ENCODE peak calls at places on chromosome X, in four cellular contexts. B is RWPE1, D is fibroblast of lung, V is endothelial cell. U is an unnamed sample.

GRCh38 chrX:3968749-3969148 is 255.3 kb upstream of the PRKX start:
- DNase-seq in B (no peak), D (no peak), V (no peak), U (no peak)

GRCh38 chrX:1537031-1537715 is at the start of gene P2RY8:
- DNase-seq in B (no peak), D (no peak), V (no peak), U (no peak)

GRCh38 chrX:49066278-49066677 is 7.5 kb downstream of the CCDC120 start:
- DNase-seq in B (no peak), D (no peak), V (no peak), U (no peak)

GRCh38 chrX:109735241-109735744 is 2.2 kb upstream of the ACSL4 start:
- DNase-seq in B (no peak), D (no peak), V (no peak), U (no peak)

GRCh38 chrX:19065535-19065934 is 56.7 kb downstream of the ADGRG2 start:
- DNase-seq in B (no peak), D (no peak), V (no peak), U (no peak)

GRCh38 chrX:41982966-41983365 is 59.6 kb upstream of the CASK start:
- DNase-seq in B (no peak), D (no peak), V (no peak), U (no peak)

GRCh38 chrX:19544693-19545305 is 29.5 kb upstream of the MAP3K15 start:
- DNase-seq in B (peak), D (peak), V (peak), U (peak)

GRCh38 chrX:24231169-24231568 is 81.6 kb downstream of the ZFX start:
- DNase-seq in B (peak), D (peak), V (no peak), U (no peak)

GRCh38 chrX:48514126-48514806 is 5.5 kb downstream of the PORCN start:
- DNase-seq in B (no peak), D (no peak), V (no peak), U (no peak)

GRCh38 chrX:155231163-155231562 is 14.9 kb downstream of the VBP1 start:
- DNase-seq in B (no peak), D (no peak), V (no peak), U (no peak)

GRCh38 chrX:13092455-13092941 is 48.1 kb upstream of the FAM9C start:
- DNase-seq in B (no peak), D (no peak), V (no peak), U (no peak)

GRCh38 chrX:42803320-42803719 is 25.4 kb upstream of the PPP1R2C start:
- DNase-seq in B (peak), D (peak), V (no peak), U (no peak)

GRCh38 chrX:18887177-18887820 is 96.6 kb downstream of the PHKA2 start:
- DNase-seq in B (no peak), D (peak), V (no peak), U (no peak)

GRCh38 chrX:94400488-94400887 is 726.5 kb downstream of the FAM133A start:
- DNase-seq in B (peak), D (no peak), V (no peak), U (no peak)

GRCh38 chrX:46325312-46325877 is 219.8 kb downstream of the ZNF674 start:
- DNase-seq in B (peak), D (peak), V (no peak), U (no peak)

GRCh38 chrX:130106071-130106470 is 4.2 kb downstream of the ELF4 start:
- DNase-seq in B (no peak), D (no peak), V (no peak), U (no peak)

GRCh38 chrX:64204252-64204651 is 1.3 kb downstream of the AMER1 start:
- DNase-seq in B (no peak), D (peak), V (no peak), U (peak)

GRCh38 chrX:154444001-154444754 is at the start of gene FAM50A:
- DNase-seq in B (no peak), D (peak), V (peak), U (peak)

GRCh38 chrX:69096963-69097362 is 68.3 kb downstream of the PJA1 start:
- DNase-seq in B (no peak), D (no peak), V (no peak), U (no peak)

GRCh38 chrX:10045327-10046000 is 78.3 kb downstream of the CLDN34 start:
- DNase-seq in B (no peak), D (peak), V (no peak), U (no peak)

GRCh38 chrX:123731258-123731986 is 1.4 kb downstream of the THOC2 start:
- DNase-seq in B (peak), D (peak), V (no peak), U (no peak)

GRCh38 chrX:43646800-43647199 is 9.3 kb upstream of the MAOA start:
- DNase-seq in B (no peak), D (no peak), V (no peak), U (no peak)

GRCh38 chrX:74980802-74981201 is 55.5 kb upstream of the NEXMIF start:
- DNase-seq in B (no peak), D (no peak), V (no peak), U (no peak)

GRCh38 chrX:17072726-17073125 is 126.3 kb downstream of the REPS2 start:
- DNase-seq in B (no peak), D (no peak), V (no peak), U (no peak)

GRCh38 chrX:150219374-150220185 is 143.5 kb upstream of the MAMLD1 start:
- DNase-seq in B (no peak), D (peak), V (no peak), U (no peak)

GRCh38 chrX:48703642-48704481 is 7.3 kb downstream of the SUV39H1 start:
- DNase-seq in B (peak), D (peak), V (no peak), U (no peak)

GRCh38 chrX:65697173-65697572 is 29.7 kb downstream of the MSN start:
- DNase-seq in B (no peak), D (peak), V (no peak), U (no peak)

GRCh38 chrX:11899091-11899490 is 141.1 kb downstream of the MSL3 start:
- DNase-seq in B (peak), D (peak), V (no peak), U (no peak)

GRCh38 chrX:49053223-49054072 is 5.4 kb upstream of the CCDC120 start:
- DNase-seq in B (no peak), D (peak), V (peak), U (peak)

GRCh38 chrX:44223150-44223549 is 120.3 kb downstream of the EFHC2 start:
- DNase-seq in B (peak), D (peak), V (no peak), U (no peak)

GRCh38 chrX:38627683-38628082 is 66.3 kb downstream of the TSPAN7 start:
- DNase-seq in B (peak), D (peak), V (peak), U (no peak)

GRCh38 chrX:57929373-57929772 is 19.1 kb upstream of the ZXDA start:
- DNase-seq in B (no peak), D (peak), V (no peak), U (no peak)

GRCh38 chrX:81259714-81260395 is 58.0 kb downstream of the SH3BGRL start:
- DNase-seq in B (peak), D (peak), V (no peak), U (no peak)

GRCh38 chrX:135425026-135425425 is 3.3 kb downstream of the SMIM10L2A start:
- DNase-seq in B (no peak), D (no peak), V (no peak), U (no peak)

GRCh38 chrX:108156934-108157466 is 65.4 kb downstream of the ATG4A start:
- DNase-seq in B (no peak), D (no peak), V (no peak), U (no peak)
- TF ChIP-seq CTCF in B (no peak), D (no peak), V (no peak), U (no peak)

DNA sequence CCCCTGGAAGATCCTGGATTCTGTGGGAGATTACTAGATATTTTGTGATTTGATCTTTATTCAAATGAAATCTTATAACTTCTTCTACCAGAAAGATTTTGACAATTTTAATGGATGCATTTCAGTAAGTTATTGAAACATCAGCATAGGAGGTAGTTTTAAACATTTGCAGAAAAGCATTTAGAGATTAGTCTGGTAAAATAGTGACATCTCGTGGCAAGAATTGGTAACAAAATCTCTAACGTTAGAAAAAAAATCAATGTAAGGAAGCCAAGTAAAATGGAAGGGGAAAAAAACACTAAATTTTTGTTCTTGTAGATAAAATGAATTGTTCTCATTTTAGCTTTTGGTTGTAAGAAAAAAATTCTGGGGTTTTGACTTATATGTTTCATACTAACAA is 73.3 kb downstream of the TASL start:
- DNase-seq in B (no peak), D (peak), V (no peak), U (no peak)
- TF ChIP-seq CTCF in B (peak), D (no peak), V (peak), U (peak)

DNA sequence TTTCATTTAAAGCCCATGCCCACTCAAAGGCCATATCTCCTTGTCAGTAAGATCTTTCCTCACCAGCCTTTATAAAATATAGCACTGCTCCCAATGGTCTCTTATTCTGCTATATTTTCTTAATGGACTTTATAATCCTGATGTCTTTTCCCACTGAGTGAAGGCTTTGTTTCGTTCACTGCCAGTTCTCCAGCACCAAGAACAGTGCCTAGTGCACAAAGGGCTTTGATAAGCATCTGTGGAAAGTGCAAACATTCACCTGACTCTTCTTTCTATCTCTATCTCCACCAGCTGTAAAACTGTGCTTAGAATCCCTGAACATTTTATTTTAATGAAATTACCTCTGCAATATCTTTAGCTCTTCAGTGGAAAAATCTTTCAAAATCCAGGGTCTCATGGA is 573.9 kb upstream of the MAGEB2 start:
- DNase-seq in B (no peak), D (no peak), V (no peak), U (no peak)
- TF ChIP-seq CTCF in B (no peak), D (no peak), V (no peak), U (no peak)

DNA sequence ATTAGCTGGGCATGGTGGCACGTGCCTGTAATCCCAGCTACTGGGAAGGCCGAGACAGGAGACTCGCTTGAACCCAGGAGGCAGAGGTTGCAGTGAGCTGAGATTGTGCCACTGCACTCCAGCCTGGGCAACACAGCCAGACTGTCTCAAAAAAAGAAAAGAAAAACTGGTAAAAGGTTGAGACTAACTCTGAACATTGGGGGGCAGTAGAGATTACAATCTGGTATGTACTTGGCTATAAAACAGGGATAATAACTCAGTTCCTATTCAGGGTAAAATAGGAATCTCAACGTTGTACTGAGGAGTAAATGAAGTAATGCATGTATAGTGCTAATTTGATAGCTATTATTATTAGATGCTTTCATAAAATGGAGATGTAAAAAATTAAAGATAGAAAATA is 12.5 kb upstream of the KLF8 start:
- DNase-seq in B (no peak), D (peak), V (no peak), U (no peak)
- TF ChIP-seq CTCF in B (no peak), D (no peak), V (no peak), U (peak)

GRCh38 chrX:15854080-15854655 is 445 bp downstream of the AP1S2 start:
- DNase-seq in B (no peak), D (peak), V (peak), U (peak)
- TF ChIP-seq CTCF in B (peak), D (no peak), V (no peak), U (peak)

DNA sequence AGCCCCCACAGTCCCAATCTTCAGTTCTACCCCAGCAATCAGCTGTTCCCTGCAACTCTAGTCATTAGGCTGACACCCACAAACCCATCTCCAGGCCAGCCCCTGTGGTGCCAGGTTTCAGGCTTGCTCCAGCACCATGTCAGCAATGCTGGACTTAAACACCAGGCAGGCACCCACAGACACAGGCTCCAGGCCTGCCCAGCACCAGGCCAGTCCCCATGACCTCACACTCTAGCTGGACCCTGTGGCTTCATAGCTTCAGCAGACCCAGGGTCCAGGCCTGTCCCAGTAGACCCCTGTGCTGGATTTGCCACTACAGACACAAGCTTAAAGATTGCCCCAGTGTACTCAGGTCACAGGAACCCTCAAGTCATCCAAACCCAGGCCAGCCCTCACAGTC is 300.3 kb downstream of the CHIC1 start:
- DNase-seq in B (no peak), D (no peak), V (no peak), U (no peak)
- TF ChIP-seq CTCF in B (no peak), D (no peak), V (no peak), U (no peak)

GRCh38 chrX:84907324-84907946 is 96.2 kb upstream of the APOOL start:
- DNase-seq in B (peak), D (peak), V (no peak), U (no peak)
- TF ChIP-seq CTCF in B (no peak), D (no peak), V (peak), U (peak)

DNA sequence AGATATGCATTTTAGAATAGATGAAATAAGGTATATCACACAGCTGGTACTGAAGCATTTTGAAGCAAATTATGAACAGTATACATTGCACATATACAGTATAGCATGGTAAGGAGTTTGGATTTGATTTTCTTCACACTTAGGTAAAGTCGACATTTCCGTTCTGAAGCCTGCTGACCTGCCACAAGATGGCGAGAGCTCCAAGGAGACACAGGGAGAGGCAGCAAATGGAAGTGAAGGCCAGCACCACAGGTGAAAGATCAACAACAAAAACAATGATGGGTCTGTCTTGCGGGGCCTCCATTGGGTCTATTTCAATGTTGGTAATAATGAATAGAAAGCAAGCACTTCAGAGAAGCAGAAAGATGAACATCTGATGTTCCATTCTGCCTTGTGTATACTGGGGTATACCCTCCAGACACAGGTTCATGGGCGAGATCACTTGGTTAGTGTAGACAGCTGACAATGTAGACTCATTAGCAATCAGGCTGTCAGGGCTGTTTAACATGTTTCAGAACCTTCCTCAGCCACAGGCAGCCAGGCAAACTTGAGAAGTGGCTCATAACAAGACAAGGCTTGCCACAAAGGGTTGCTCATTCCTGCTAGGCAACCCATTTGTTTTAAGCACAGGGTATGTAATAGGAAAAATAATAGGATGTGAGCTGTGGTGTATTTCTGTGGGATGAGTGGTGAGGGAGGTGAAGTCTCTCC is 21.4 kb upstream of the NOX1 start:
- DNase-seq in B (peak), D (peak), V (peak), U (no peak)
- TF ChIP-seq CTCF in B (peak), D (peak), V (no peak), U (peak)

U was measured in neural crest cell.